ENCODE peak calls at places on chromosomes 4 and X, in nine cellular contexts. One of them, this sample, is unnamed. For H3K9me3, the result is how much of the 10 kb centered on the place peaks cover.

GRCh38 chr4:84565951-84566350 is 17.0 kb upstream of the CDS1 start:
- DNase-seq in SK-N-SH: no peak
- DNase-seq in Peyer's patch: no peak
- DNase-seq in lower lobe of right lung: no peak
- DNase-seq in breast epithelium: no peak
- DNase-seq in left lung: no peak
- DNase-seq in right atrium auricular region: no peak
- DNase-seq in vagina: no peak
- DNase-seq in left ventricle myocardium inferior: no peak
- DNase-seq in this sample: no peak

GRCh38 chr4:15665738-15666365 is 10.7 kb upstream of the FBXL5 start:
- DNase-seq in breast epithelium: no peak
- DNase-seq in SK-N-SH: no peak
- DNase-seq in Peyer's patch: no peak
- DNase-seq in lower lobe of right lung: no peak
- DNase-seq in vagina: no peak
- DNase-seq in left lung: no peak
- DNase-seq in right atrium auricular region: no peak
- DNase-seq in left ventricle myocardium inferior: no peak
- DNase-seq in this sample: no peak

GRCh38 chrX:107448625-107449468 is 605 bp upstream of the FRMPD3 start:
- DNase-seq in left lung: no peak
- DNase-seq in breast epithelium: no peak
- DNase-seq in left ventricle myocardium inferior: no peak
- DNase-seq in vagina: no peak
- DNase-seq in Peyer's patch: no peak
- DNase-seq in right atrium auricular region: no peak
- DNase-seq in SK-N-SH: peak
- DNase-seq in lower lobe of right lung: no peak
- DNase-seq in this sample: no peak

GRCh38 chr4:1058198-1058996 is 47.0 kb downstream of the FGFRL1 start:
- DNase-seq in SK-N-SH: no peak
- DNase-seq in breast epithelium: peak
- DNase-seq in lower lobe of right lung: no peak
- DNase-seq in left lung: no peak
- DNase-seq in right atrium auricular region: no peak
- DNase-seq in Peyer's patch: no peak
- DNase-seq in vagina: no peak
- DNase-seq in left ventricle myocardium inferior: no peak
- DNase-seq in this sample: no peak

GRCh38 chr4:95106408-95106928 is 348.7 kb downstream of the BMPR1B start:
- DNase-seq in lower lobe of right lung: no peak
- DNase-seq in breast epithelium: no peak
- DNase-seq in left ventricle myocardium inferior: no peak
- DNase-seq in SK-N-SH: no peak
- DNase-seq in vagina: no peak
- DNase-seq in Peyer's patch: no peak
- DNase-seq in left lung: no peak
- DNase-seq in right atrium auricular region: no peak
- DNase-seq in this sample: no peak

GRCh38 chr4:182126567-182126966 is 116.6 kb upstream of the TENM3 start:
- DNase-seq in left ventricle myocardium inferior: no peak
- DNase-seq in vagina: no peak
- DNase-seq in right atrium auricular region: no peak
- DNase-seq in SK-N-SH: no peak
- DNase-seq in left lung: no peak
- DNase-seq in breast epithelium: no peak
- DNase-seq in Peyer's patch: no peak
- DNase-seq in lower lobe of right lung: no peak
- DNase-seq in this sample: no peak

GRCh38 chrX:87873347-87873941 is 355.8 kb downstream of the KLHL4 start:
- DNase-seq in left ventricle myocardium inferior: no peak
- DNase-seq in lower lobe of right lung: no peak
- DNase-seq in vagina: no peak
- DNase-seq in left lung: no peak
- DNase-seq in breast epithelium: no peak
- DNase-seq in Peyer's patch: no peak
- DNase-seq in SK-N-SH: no peak
- DNase-seq in right atrium auricular region: no peak
- DNase-seq in this sample: peak

GRCh38 chr4:26000274-26000950 is 86.4 kb downstream of the SMIM20 start:
- DNase-seq in SK-N-SH: no peak
- DNase-seq in right atrium auricular region: peak
- DNase-seq in breast epithelium: no peak
- DNase-seq in left ventricle myocardium inferior: no peak
- DNase-seq in vagina: peak
- DNase-seq in Peyer's patch: no peak
- DNase-seq in lower lobe of right lung: no peak
- DNase-seq in left lung: no peak
- DNase-seq in this sample: no peak

GRCh38 chr4:108651068-108651794 is 832 bp downstream of the OSTC start:
- DNase-seq in right atrium auricular region: no peak
- DNase-seq in left ventricle myocardium inferior: no peak
- DNase-seq in Peyer's patch: no peak
- DNase-seq in breast epithelium: no peak
- DNase-seq in left lung: no peak
- DNase-seq in vagina: no peak
- DNase-seq in SK-N-SH: peak
- DNase-seq in lower lobe of right lung: no peak
- DNase-seq in this sample: peak

GRCh38 chrX:45712067-45712466 is 511.4 kb upstream of the DIPK2B start:
- DNase-seq in vagina: no peak
- DNase-seq in left ventricle myocardium inferior: no peak
- DNase-seq in right atrium auricular region: no peak
- DNase-seq in left lung: no peak
- DNase-seq in SK-N-SH: no peak
- DNase-seq in breast epithelium: no peak
- DNase-seq in lower lobe of right lung: no peak
- DNase-seq in Peyer's patch: no peak
- DNase-seq in this sample: peak

GRCh38 chrX:77694491-77694890 is 91.5 kb downstream of the ATRX start:
- DNase-seq in breast epithelium: no peak
- DNase-seq in SK-N-SH: no peak
- DNase-seq in Peyer's patch: no peak
- DNase-seq in vagina: no peak
- DNase-seq in right atrium auricular region: no peak
- DNase-seq in lower lobe of right lung: no peak
- DNase-seq in left lung: no peak
- DNase-seq in left ventricle myocardium inferior: no peak
- DNase-seq in this sample: no peak

GRCh38 chrX:37349131-37350033 is at the start of gene PRRG1:
- DNase-seq in Peyer's patch: no peak
- DNase-seq in left lung: peak
- DNase-seq in breast epithelium: peak
- DNase-seq in right atrium auricular region: peak
- DNase-seq in SK-N-SH: peak
- DNase-seq in lower lobe of right lung: peak
- DNase-seq in left ventricle myocardium inferior: peak
- DNase-seq in vagina: no peak
- DNase-seq in this sample: peak

GRCh38 chrX:152154050-152154449 is 15.7 kb upstream of the MAGEA10 start:
- DNase-seq in breast epithelium: no peak
- DNase-seq in left ventricle myocardium inferior: no peak
- DNase-seq in SK-N-SH: no peak
- DNase-seq in left lung: no peak
- DNase-seq in lower lobe of right lung: no peak
- DNase-seq in Peyer's patch: no peak
- DNase-seq in vagina: no peak
- DNase-seq in right atrium auricular region: no peak
- DNase-seq in this sample: no peak

GRCh38 chr4:174134361-174134760 is 149.1 kb downstream of the FBXO8 start:
- DNase-seq in SK-N-SH: no peak
- DNase-seq in vagina: no peak
- DNase-seq in left lung: no peak
- DNase-seq in right atrium auricular region: no peak
- DNase-seq in Peyer's patch: no peak
- DNase-seq in lower lobe of right lung: no peak
- DNase-seq in breast epithelium: no peak
- DNase-seq in left ventricle myocardium inferior: no peak
- DNase-seq in this sample: no peak

GRCh38 chr4:119261986-119262385 is 49.5 kb downstream of the USP53 start:
- DNase-seq in right atrium auricular region: no peak
- DNase-seq in Peyer's patch: no peak
- DNase-seq in vagina: no peak
- DNase-seq in SK-N-SH: no peak
- DNase-seq in left ventricle myocardium inferior: no peak
- DNase-seq in breast epithelium: no peak
- DNase-seq in left lung: no peak
- DNase-seq in lower lobe of right lung: no peak
- DNase-seq in this sample: no peak

GRCh38 chrX:155334486-155335316 is at the start of gene CLIC2:
- DNase-seq in lower lobe of right lung: peak
- DNase-seq in left lung: peak
- DNase-seq in breast epithelium: no peak
- DNase-seq in Peyer's patch: peak
- DNase-seq in left ventricle myocardium inferior: peak
- DNase-seq in right atrium auricular region: peak
- DNase-seq in vagina: no peak
- DNase-seq in SK-N-SH: no peak
- DNase-seq in this sample: peak

GRCh38 chrX:133297284-133297683 is 79.1 kb upstream of the TFDP3 start:
- DNase-seq in breast epithelium: no peak
- DNase-seq in SK-N-SH: no peak
- DNase-seq in right atrium auricular region: no peak
- DNase-seq in lower lobe of right lung: no peak
- DNase-seq in Peyer's patch: no peak
- DNase-seq in left lung: no peak
- DNase-seq in left ventricle myocardium inferior: no peak
- DNase-seq in vagina: no peak
- DNase-seq in this sample: no peak

GRCh38 chrX:82813671-82814078 is 694.4 kb upstream of the POU3F4 start:
- DNase-seq in left ventricle myocardium inferior: no peak
- DNase-seq in left lung: no peak
- DNase-seq in Peyer's patch: no peak
- DNase-seq in SK-N-SH: no peak
- DNase-seq in breast epithelium: no peak
- DNase-seq in lower lobe of right lung: no peak
- DNase-seq in right atrium auricular region: no peak
- DNase-seq in vagina: no peak
- DNase-seq in this sample: peak

GRCh38 chrX:55450259-55450658 is 1.7 kb upstream of the MAGEH1 start:
- DNase-seq in left ventricle myocardium inferior: no peak
- DNase-seq in lower lobe of right lung: no peak
- DNase-seq in Peyer's patch: no peak
- DNase-seq in left lung: no peak
- DNase-seq in breast epithelium: no peak
- DNase-seq in SK-N-SH: no peak
- DNase-seq in right atrium auricular region: no peak
- DNase-seq in vagina: no peak
- DNase-seq in this sample: peak

GRCh38 chrX:9520211-9520590 is 55.3 kb downstream of the TBL1X start:
- DNase-seq in lower lobe of right lung: no peak
- DNase-seq in breast epithelium: no peak
- DNase-seq in right atrium auricular region: no peak
- DNase-seq in left ventricle myocardium inferior: no peak
- DNase-seq in left lung: no peak
- DNase-seq in SK-N-SH: no peak
- DNase-seq in Peyer's patch: no peak
- DNase-seq in vagina: no peak
- DNase-seq in this sample: no peak
- H3K27ac ChIP-seq in lower lobe of right lung: no peak
- H3K27ac ChIP-seq in breast epithelium: no peak
- H3K27ac ChIP-seq in right atrium auricular region: no peak
- H3K27ac ChIP-seq in left ventricle myocardium inferior: no peak
- H3K27ac ChIP-seq in left lung: no peak
- H3K27ac ChIP-seq in SK-N-SH: no peak
- H3K27ac ChIP-seq in Peyer's patch: no peak
- H3K27ac ChIP-seq in vagina: no peak
- H3K27ac ChIP-seq in this sample: peak

GRCh38 chr4:185936650-185937376 is 124.8 kb upstream of the SORBS2 start:
- DNase-seq in right atrium auricular region: no peak
- DNase-seq in left lung: no peak
- DNase-seq in SK-N-SH: no peak
- DNase-seq in breast epithelium: no peak
- DNase-seq in Peyer's patch: no peak
- DNase-seq in lower lobe of right lung: no peak
- DNase-seq in left ventricle myocardium inferior: no peak
- DNase-seq in vagina: no peak
- DNase-seq in this sample: no peak
- H3K4me3 ChIP-seq in right atrium auricular region: no peak
- H3K4me3 ChIP-seq in left lung: no peak
- H3K4me3 ChIP-seq in SK-N-SH: no peak
- H3K4me3 ChIP-seq in breast epithelium: no peak
- H3K4me3 ChIP-seq in Peyer's patch: no peak
- H3K4me3 ChIP-seq in lower lobe of right lung: no peak
- H3K4me3 ChIP-seq in left ventricle myocardium inferior: no peak
- H3K4me3 ChIP-seq in vagina: no peak
- H3K4me3 ChIP-seq in this sample: no peak

GRCh38 chr4:149884529-149885206 is 69.0 kb upstream of the IQCM start:
- DNase-seq in right atrium auricular region: no peak
- DNase-seq in breast epithelium: no peak
- DNase-seq in left lung: no peak
- DNase-seq in lower lobe of right lung: no peak
- DNase-seq in left ventricle myocardium inferior: no peak
- DNase-seq in vagina: no peak
- DNase-seq in SK-N-SH: no peak
- DNase-seq in Peyer's patch: no peak
- DNase-seq in this sample: no peak
- H3K9me3 ChIP-seq in right atrium auricular region: under half
- H3K9me3 ChIP-seq in breast epithelium: under half
- H3K9me3 ChIP-seq in left lung: under half
- H3K9me3 ChIP-seq in lower lobe of right lung: under half
- H3K9me3 ChIP-seq in left ventricle myocardium inferior: under half
- H3K9me3 ChIP-seq in vagina: under half
- H3K9me3 ChIP-seq in SK-N-SH: under half
- H3K9me3 ChIP-seq in Peyer's patch: under half
- H3K9me3 ChIP-seq in this sample: under half

GRCh38 chr4:102601586-102602227 is 100.5 kb downstream of the NFKB1 start:
- DNase-seq in left ventricle myocardium inferior: no peak
- DNase-seq in right atrium auricular region: no peak
- DNase-seq in breast epithelium: no peak
- DNase-seq in SK-N-SH: no peak
- DNase-seq in lower lobe of right lung: no peak
- DNase-seq in vagina: no peak
- DNase-seq in left lung: no peak
- DNase-seq in Peyer's patch: no peak
- DNase-seq in this sample: no peak

GRCh38 chr4:102599887-102600286 is 98.7 kb downstream of the NFKB1 start:
- DNase-seq in left ventricle myocardium inferior: no peak
- DNase-seq in SK-N-SH: no peak
- DNase-seq in Peyer's patch: no peak
- DNase-seq in left lung: no peak
- DNase-seq in right atrium auricular region: no peak
- DNase-seq in breast epithelium: no peak
- DNase-seq in lower lobe of right lung: no peak
- DNase-seq in vagina: no peak
- DNase-seq in this sample: no peak

GRCh38 chr4:102599455-102599854 is 98.3 kb downstream of the NFKB1 start:
- DNase-seq in left ventricle myocardium inferior: no peak
- DNase-seq in breast epithelium: no peak
- DNase-seq in SK-N-SH: no peak
- DNase-seq in lower lobe of right lung: no peak
- DNase-seq in Peyer's patch: no peak
- DNase-seq in right atrium auricular region: no peak
- DNase-seq in vagina: no peak
- DNase-seq in left lung: no peak
- DNase-seq in this sample: no peak

GRCh38 chr4:102598759-102599379 is 97.7 kb downstream of the NFKB1 start:
- DNase-seq in Peyer's patch: no peak
- DNase-seq in vagina: no peak
- DNase-seq in right atrium auricular region: no peak
- DNase-seq in SK-N-SH: no peak
- DNase-seq in lower lobe of right lung: no peak
- DNase-seq in breast epithelium: no peak
- DNase-seq in left ventricle myocardium inferior: no peak
- DNase-seq in left lung: no peak
- DNase-seq in this sample: no peak

GRCh38 chr4:102600689-102601088 is 99.5 kb downstream of the NFKB1 start:
- DNase-seq in lower lobe of right lung: no peak
- DNase-seq in left lung: no peak
- DNase-seq in vagina: no peak
- DNase-seq in Peyer's patch: no peak
- DNase-seq in SK-N-SH: no peak
- DNase-seq in left ventricle myocardium inferior: no peak
- DNase-seq in breast epithelium: no peak
- DNase-seq in right atrium auricular region: no peak
- DNase-seq in this sample: no peak
- H3K27ac ChIP-seq in lower lobe of right lung: no peak
- H3K27ac ChIP-seq in left lung: no peak
- H3K27ac ChIP-seq in vagina: no peak
- H3K27ac ChIP-seq in Peyer's patch: no peak
- H3K27ac ChIP-seq in SK-N-SH: no peak
- H3K27ac ChIP-seq in left ventricle myocardium inferior: no peak
- H3K27ac ChIP-seq in breast epithelium: no peak
- H3K27ac ChIP-seq in right atrium auricular region: no peak
- H3K27ac ChIP-seq in this sample: no peak

This sample was measured in cardiac muscle cell.